ENCODE peak calls at places on chromosome 5, in four cellular contexts. T is H9, Z is H1, V is IMR-90. J is an unnamed sample.

GRCh38 chr5:146753618-146754123 is 124.9 kb downstream of the PPP2R2B start:
- DNase-seq in Z (no peak), V (no peak), T (no peak), J (no peak)

GRCh38 chr5:107744418-107745330 is 73.9 kb upstream of the EFNA5 start:
- DNase-seq in V (no peak), Z (peak; percentile 39), T (no peak), J (peak; percentile 18)

GRCh38 chr5:179530069-179530998 is 20.0 kb upstream of the RUFY1 start:
- DNase-seq in T (peak; percentile 83), Z (no peak), V (no peak), J (peak; percentile 78)

GRCh38 chr5:127587246-127587917 is 61.5 kb upstream of the CTXN3 start:
- DNase-seq in V (no peak), Z (no peak), T (no peak), J (no peak)

GRCh38 chr5:42784132-42784531 is 27.5 kb downstream of the CCDC152 start:
- DNase-seq in V (no peak), T (no peak), Z (no peak), J (no peak)

GRCh38 chr5:166788050-166788449 is 1503.4 kb upstream of the WWC1 start:
- DNase-seq in T (no peak), V (no peak), Z (no peak), J (peak; percentile 78)

GRCh38 chr5:6399978-6400910 is 21.9 kb upstream of the MED10 start:
- DNase-seq in V (peak; percentile 57), Z (no peak), T (no peak), J (no peak)

GRCh38 chr5:132334812-132335211 is 34.7 kb upstream of the SLC22A5 start:
- DNase-seq in T (no peak), Z (no peak), V (peak; percentile 62), J (no peak)

GRCh38 chr5:66666778-66667177 is 70.6 kb downstream of the MAST4 start:
- DNase-seq in Z (no peak), V (no peak), T (no peak), J (no peak)

GRCh38 chr5:16456103-16456832 is 9.3 kb downstream of the ZNF622 start:
- DNase-seq in T (no peak), V (peak; percentile 72), Z (no peak), J (peak; percentile 88)

GRCh38 chr5:172502969-172503368 is 48.6 kb upstream of the SH3PXD2B start:
- DNase-seq in V (no peak), Z (no peak), T (peak; percentile 66), J (peak; percentile 68)

GRCh38 chr5:77177576-77177975 is 32.9 kb upstream of the PDE8B start:
- DNase-seq in V (no peak), Z (no peak), T (no peak), J (no peak)

GRCh38 chr5:91139572-91140200 is 243.4 kb downstream of the ARRDC3 start:
- DNase-seq in V (peak; percentile 47), Z (no peak), T (no peak), J (peak; percentile 27)

GRCh38 chr5:128252196-128252595 is 168.6 kb downstream of the SLC12A2 start:
- DNase-seq in Z (no peak), V (no peak), T (no peak), J (no peak)

GRCh38 chr5:73647721-73648120 is 21.7 kb downstream of the ARHGEF28 start:
- DNase-seq in V (no peak), T (no peak), Z (no peak), J (no peak)

GRCh38 chr5:127875235-127876021 is 172.2 kb downstream of the CCDC192 start:
- DNase-seq in T (peak; percentile 62), V (peak; percentile 52), Z (peak; percentile 1), J (peak; percentile 84)

GRCh38 chr5:43997647-43998251 is 391.5 kb downstream of the FGF10 start:
- DNase-seq in Z (no peak), V (peak; percentile 70), T (no peak), J (no peak)

GRCh38 chr5:1445895-1446601 is 808 bp upstream of the SLC6A3 start:
- DNase-seq in Z (no peak), V (no peak), T (no peak), J (peak; percentile 28)

GRCh38 chr5:55232985-55233928 is at the start of gene CCNO:
- DNase-seq in Z (peak; percentile 65), V (peak; percentile 66), T (peak; percentile 89), J (peak; percentile 90)

GRCh38 chr5:88940712-88941111 is 57.7 kb upstream of the MEF2C start:
- DNase-seq in V (no peak), Z (no peak), T (no peak), J (no peak)

GRCh38 chr5:134132372-134133212 is 18.1 kb downstream of the TCF7 start:
- DNase-seq in V (no peak), T (peak; percentile 54), Z (no peak), J (peak; percentile 49)

GRCh38 chr5:34449639-34450038 is 206.5 kb upstream of the RAI14 start:
- DNase-seq in T (no peak), Z (no peak), V (no peak), J (no peak)

GRCh38 chr5:142422426-142422825 is 97.6 kb upstream of the SPRY4 start:
- DNase-seq in T (no peak), V (peak; percentile 85), Z (no peak), J (no peak)

GRCh38 chr5:95969646-95970358 is 8.2 kb upstream of the ELL2 start:
- DNase-seq in Z (no peak), V (peak; percentile 84), T (no peak), J (no peak)

GRCh38 chr5:22488427-22488826 is 364.7 kb downstream of the CDH12 start:
- DNase-seq in T (no peak), Z (no peak), V (no peak), J (no peak)

GRCh38 chr5:80955082-80955481 is 5.1 kb upstream of the RASGRF2 start:
- DNase-seq in T (no peak), V (no peak), Z (no peak), J (no peak)

GRCh38 chr5:67305913-67306710 is 109.5 kb upstream of the CD180 start:
- DNase-seq in Z (no peak), T (no peak), V (peak; percentile 56), J (no peak)

GRCh38 chr5:181109489-181110013 is 21.4 kb downstream of the OR2V1 start:
- DNase-seq in T (peak; percentile 90), Z (no peak), V (no peak), J (peak; percentile 34)
- H3K56ac ChIP-seq in T (no peak overlapping the region), Z (no peak overlapping the region), V (no peak overlapping the region), J (no peak overlapping the region)

DNA sequence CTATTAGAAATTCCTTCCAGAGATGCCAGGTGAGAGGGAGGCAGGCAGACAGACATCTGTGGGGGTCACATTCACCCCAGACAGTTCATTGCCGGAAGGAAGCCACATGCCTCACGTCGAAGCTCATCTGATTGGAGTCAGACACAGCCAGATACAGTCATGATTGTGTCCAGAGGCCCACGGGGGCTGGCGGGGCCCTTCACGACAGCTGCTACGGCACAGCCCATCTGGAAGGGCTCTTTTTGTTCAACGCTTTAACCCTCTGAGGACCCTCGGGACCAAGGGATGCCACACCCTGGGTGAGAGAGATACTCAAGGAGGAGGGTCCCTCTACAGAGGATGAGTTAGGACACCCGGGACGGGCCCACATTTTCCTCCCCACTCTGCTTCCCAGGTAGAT is 31.9 kb upstream of the GABRP start:
- DNase-seq in T (peak; percentile 19), V (no peak), Z (no peak), J (no peak)
- H3K4ac ChIP-seq in T (no peak overlapping the region), V (no peak overlapping the region), Z (no peak overlapping the region), J (no peak overlapping the region)

DNA sequence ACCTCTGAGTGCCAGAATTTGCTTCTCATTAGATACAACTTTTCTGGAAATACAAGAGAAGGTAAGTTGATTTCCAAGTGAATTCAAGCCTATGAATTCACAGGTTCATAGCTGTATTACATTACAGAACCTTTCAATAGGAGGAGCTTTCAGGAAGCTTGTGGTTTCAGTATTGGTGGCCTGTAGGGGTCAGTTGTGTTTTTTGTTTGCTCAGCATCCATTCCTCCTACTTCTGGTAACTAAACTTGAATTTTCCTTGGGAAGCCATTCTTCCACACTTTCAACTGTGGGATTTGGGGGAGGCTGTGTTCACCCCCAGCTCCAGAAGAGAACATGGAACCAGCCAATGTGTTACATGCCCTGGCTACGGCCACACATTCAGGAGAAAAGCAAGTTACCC is 5.6 kb upstream of the CYSTM1 start:
- DNase-seq in V (no peak), Z (no peak), T (no peak), J (peak; percentile 41)
- H3K18ac ChIP-seq in V (no peak overlapping the region), Z (no peak overlapping the region), T (no peak overlapping the region), J (no peak overlapping the region)

DNA sequence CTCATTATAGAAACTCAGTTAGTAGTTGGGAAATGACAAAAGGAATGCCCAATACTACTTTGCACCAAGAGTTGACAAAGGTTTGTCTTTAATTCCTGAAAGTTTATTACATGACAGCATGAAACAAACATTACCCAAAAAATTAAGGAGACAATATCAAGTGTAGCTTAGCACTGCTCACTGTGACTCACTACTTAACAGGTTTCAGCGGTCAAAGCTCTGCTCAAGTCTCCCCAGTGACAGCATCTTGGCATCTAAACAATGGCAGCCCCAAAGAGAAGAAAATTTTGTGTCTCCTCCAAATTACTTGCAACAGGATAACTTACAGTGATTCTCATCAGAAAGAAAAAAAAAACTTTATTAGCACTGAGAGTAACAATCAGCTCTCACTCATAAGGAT is 1030.2 kb downstream of the EFNA5 start:
- DNase-seq in T (no peak), Z (no peak), V (no peak), J (peak; percentile 4)
- H3K56ac ChIP-seq in T (no peak overlapping the region), Z (no peak overlapping the region), V (no peak overlapping the region), J (no peak overlapping the region)

GRCh38 chr5:139571543-139571942 is 10.4 kb downstream of the UBE2D2 start:
- DNase-seq in Z (no peak), V (no peak), T (no peak), J (no peak)
- H3K4ac ChIP-seq in Z (no peak overlapping the region), V (no peak overlapping the region), T (no peak overlapping the region), J (no peak overlapping the region)

DNA sequence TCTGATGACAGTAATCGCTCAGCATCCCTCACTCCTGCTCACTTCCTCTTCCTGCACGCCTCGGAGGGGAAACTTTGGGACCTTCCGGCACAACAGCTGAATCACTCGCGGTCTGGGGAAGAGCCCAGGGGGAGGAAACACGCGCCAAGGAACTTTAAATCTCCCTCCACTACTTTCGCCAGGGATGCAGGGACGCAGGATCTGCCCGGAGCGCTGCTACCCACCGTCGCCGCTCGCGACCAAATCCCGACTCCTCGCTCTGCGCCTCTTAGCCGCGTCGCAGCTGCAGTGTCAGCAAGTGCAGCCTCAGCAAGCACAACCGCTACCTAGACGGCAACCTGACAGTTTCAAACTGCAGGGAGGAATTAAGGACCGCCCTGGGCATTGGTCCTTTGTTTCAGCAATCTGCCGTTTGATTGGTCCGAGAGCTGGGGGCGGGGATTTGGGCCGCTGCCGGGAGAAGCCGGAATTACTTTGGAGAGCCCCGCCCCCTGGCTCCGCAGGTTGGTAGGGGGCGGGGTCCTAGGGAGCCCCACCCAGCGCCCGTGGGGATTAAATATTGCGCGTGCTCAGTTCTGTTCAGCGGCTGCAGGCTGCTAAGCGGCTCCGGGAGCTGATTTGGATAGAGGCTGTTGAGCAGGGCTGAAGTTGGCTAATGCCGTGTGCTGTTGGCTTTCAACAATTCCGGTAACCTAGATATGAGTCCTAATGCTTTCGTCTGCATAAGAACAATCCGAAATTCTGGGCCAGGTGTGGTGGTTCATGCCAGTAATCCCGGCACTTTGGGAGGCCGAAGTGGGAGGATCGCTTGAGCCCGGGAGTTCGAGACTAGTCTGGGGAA is at the start of gene POC5:
- DNase-seq in V (peak; percentile 93), T (peak; percentile 99), Z (peak; percentile 94), J (peak; percentile 99)
- H3K18ac ChIP-seq in V (peak within 1 kb of the TSS; percentile 27), T (peak within 1 kb of the TSS; percentile 49), Z (peak within 1 kb of the TSS; percentile 57), J (no peak within 1 kb of the TSS)

GRCh38 chr5:156378159-156378558 is 51.2 kb downstream of the SGCD start:
- DNase-seq in Z (no peak), V (no peak), T (no peak), J (no peak)
- H3K56ac ChIP-seq in Z (no peak overlapping the region), V (no peak overlapping the region), T (no peak overlapping the region), J (no peak overlapping the region)

J was measured in mesendoderm.